ENCODE peak calls at places on chromosomes 13 and 19, in four cellular contexts. One of them, this sample, is unnamed.

GRCh38 chr19:39127812-39128510 is 2.4 kb downstream of the PAK4 start:
- DNase-seq in left ventricle myocardium inferior: no peak
- DNase-seq in suprapubic skin: no peak
- DNase-seq in COR-L47: peak
- DNase-seq in this sample: no peak

GRCh38 chr19:41753936-41754529 is 1.3 kb upstream of the CEACAM6 start:
- DNase-seq in left ventricle myocardium inferior: no peak
- DNase-seq in suprapubic skin: no peak
- DNase-seq in COR-L47: peak
- DNase-seq in this sample: peak

GRCh38 chr19:33876619-33877018 is 79.9 kb downstream of the KCTD15 start:
- DNase-seq in left ventricle myocardium inferior: no peak
- DNase-seq in suprapubic skin: no peak
- DNase-seq in COR-L47: no peak
- DNase-seq in this sample: no peak

GRCh38 chr13:23848019-23848418 is 41.2 kb downstream of the MIPEP start:
- DNase-seq in left ventricle myocardium inferior: no peak
- DNase-seq in suprapubic skin: no peak
- DNase-seq in COR-L47: no peak
- DNase-seq in this sample: no peak

GRCh38 chr19:11451942-11452813 is 16.7 kb downstream of the PRKCSH start:
- DNase-seq in left ventricle myocardium inferior: no peak
- DNase-seq in suprapubic skin: no peak
- DNase-seq in COR-L47: no peak
- DNase-seq in this sample: no peak

GRCh38 chr13:110346661-110347067 is 39.6 kb downstream of the COL4A2 start:
- DNase-seq in left ventricle myocardium inferior: no peak
- DNase-seq in suprapubic skin: no peak
- DNase-seq in COR-L47: peak
- DNase-seq in this sample: no peak

GRCh38 chr13:100440756-100441421 is 147.7 kb downstream of the GGACT start:
- DNase-seq in left ventricle myocardium inferior: no peak
- DNase-seq in suprapubic skin: no peak
- DNase-seq in COR-L47: no peak
- DNase-seq in this sample: no peak

GRCh38 chr13:101661839-101662238 is 209.4 kb downstream of the ITGBL1 start:
- DNase-seq in left ventricle myocardium inferior: no peak
- DNase-seq in suprapubic skin: no peak
- DNase-seq in COR-L47: peak
- DNase-seq in this sample: no peak

GRCh38 chr19:35299523-35300339 is 7.8 kb downstream of the MAG start:
- DNase-seq in left ventricle myocardium inferior: no peak
- DNase-seq in suprapubic skin: peak
- DNase-seq in COR-L47: no peak
- DNase-seq in this sample: no peak

GRCh38 chr13:95676100-95676774 is 702 bp upstream of the DNAJC3 start:
- DNase-seq in left ventricle myocardium inferior: no peak
- DNase-seq in suprapubic skin: no peak
- DNase-seq in COR-L47: peak
- DNase-seq in this sample: no peak

GRCh38 chr19:44694184-44694579 is 4.8 kb upstream of the CEACAM16 start:
- DNase-seq in left ventricle myocardium inferior: no peak
- DNase-seq in suprapubic skin: no peak
- DNase-seq in COR-L47: no peak
- DNase-seq in this sample: no peak

GRCh38 chr19:13366529-13367143 is 139.6 kb downstream of the CACNA1A start:
- DNase-seq in left ventricle myocardium inferior: no peak
- DNase-seq in suprapubic skin: no peak
- DNase-seq in COR-L47: no peak
- DNase-seq in this sample: no peak

GRCh38 chr13:48126944-48127814 is 32.3 kb upstream of the MED4 start:
- DNase-seq in left ventricle myocardium inferior: peak
- DNase-seq in suprapubic skin: no peak
- DNase-seq in COR-L47: peak
- DNase-seq in this sample: peak

GRCh38 chr13:44331912-44332840 is 41.4 kb upstream of the SERP2 start:
- DNase-seq in left ventricle myocardium inferior: peak
- DNase-seq in suprapubic skin: no peak
- DNase-seq in COR-L47: peak
- DNase-seq in this sample: no peak

GRCh38 chr13:60448907-60449510 is 52.0 kb downstream of the TDRD3 start:
- DNase-seq in left ventricle myocardium inferior: no peak
- DNase-seq in suprapubic skin: no peak
- DNase-seq in COR-L47: peak
- DNase-seq in this sample: no peak

GRCh38 chr19:38267780-38268430 is 3.5 kb downstream of the SPINT2 start:
- DNase-seq in left ventricle myocardium inferior: no peak
- DNase-seq in suprapubic skin: no peak
- DNase-seq in COR-L47: no peak
- DNase-seq in this sample: no peak

GRCh38 chr13:21134475-21134874 is 41.9 kb downstream of the SKA3 start:
- DNase-seq in left ventricle myocardium inferior: no peak
- DNase-seq in suprapubic skin: no peak
- DNase-seq in COR-L47: no peak
- DNase-seq in this sample: no peak

GRCh38 chr19:40831502-40832430 is 18.5 kb downstream of the CYP2A6 start:
- DNase-seq in left ventricle myocardium inferior: no peak
- DNase-seq in suprapubic skin: no peak
- DNase-seq in COR-L47: no peak
- DNase-seq in this sample: no peak

GRCh38 chr13:100159584-100159983 is 70.7 kb downstream of the PCCA start:
- DNase-seq in left ventricle myocardium inferior: no peak
- DNase-seq in suprapubic skin: no peak
- DNase-seq in COR-L47: no peak
- DNase-seq in this sample: no peak

GRCh38 chr19:35712529-35712909 is 5.3 kb upstream of the KMT2B start:
- DNase-seq in left ventricle myocardium inferior: no peak
- DNase-seq in suprapubic skin: no peak
- DNase-seq in COR-L47: no peak
- DNase-seq in this sample: no peak

GRCh38 chr19:48768989-48769713 is 13.8 kb downstream of the FGF21 start:
- DNase-seq in left ventricle myocardium inferior: no peak
- DNase-seq in suprapubic skin: no peak
- DNase-seq in COR-L47: no peak
- DNase-seq in this sample: no peak

GRCh38 chr13:71979616-71980015 is 112.6 kb upstream of the DACH1 start:
- DNase-seq in left ventricle myocardium inferior: no peak
- DNase-seq in suprapubic skin: no peak
- DNase-seq in COR-L47: peak
- DNase-seq in this sample: no peak

GRCh38 chr19:18158471-18158870 is 5.5 kb downstream of the PIK3R2 start:
- DNase-seq in left ventricle myocardium inferior: no peak
- DNase-seq in suprapubic skin: no peak
- DNase-seq in COR-L47: no peak
- DNase-seq in this sample: no peak

GRCh38 chr13:73703606-73704005 is 430.6 kb downstream of the KLF12 start:
- DNase-seq in left ventricle myocardium inferior: no peak
- DNase-seq in suprapubic skin: no peak
- DNase-seq in COR-L47: no peak
- DNase-seq in this sample: no peak

GRCh38 chr13:108200781-108201398 is 14.4 kb downstream of the LIG4 start:
- DNase-seq in left ventricle myocardium inferior: no peak
- DNase-seq in suprapubic skin: no peak
- DNase-seq in COR-L47: no peak
- DNase-seq in this sample: no peak

GRCh38 chr13:76216729-76217128 is 580.6 kb downstream of the LMO7 start:
- DNase-seq in left ventricle myocardium inferior: no peak
- DNase-seq in suprapubic skin: no peak
- DNase-seq in COR-L47: no peak
- DNase-seq in this sample: no peak

GRCh38 chr19:38358071-38358470 is 16.3 kb upstream of the PSMD8 start:
- DNase-seq in left ventricle myocardium inferior: no peak
- DNase-seq in suprapubic skin: no peak
- DNase-seq in COR-L47: no peak
- DNase-seq in this sample: no peak

GRCh38 chr19:49497047-49497789 is 984 bp downstream of the RPS11 start:
- DNase-seq in left ventricle myocardium inferior: peak
- DNase-seq in suprapubic skin: peak
- DNase-seq in COR-L47: peak
- DNase-seq in this sample: peak

GRCh38 chr19:51027126-51027806 is 850 bp upstream of the KLK11 start:
- DNase-seq in left ventricle myocardium inferior: no peak
- DNase-seq in suprapubic skin: peak
- DNase-seq in COR-L47: no peak
- DNase-seq in this sample: no peak

GRCh38 chr19:8224394-8225145 is 15.4 kb downstream of the CERS4 start:
- DNase-seq in left ventricle myocardium inferior: peak
- DNase-seq in suprapubic skin: peak
- DNase-seq in COR-L47: no peak
- DNase-seq in this sample: no peak

GRCh38 chr19:51093066-51093465 is 10.4 kb upstream of the KLK14 start:
- DNase-seq in left ventricle myocardium inferior: no peak
- DNase-seq in suprapubic skin: no peak
- DNase-seq in COR-L47: no peak
- DNase-seq in this sample: no peak

GRCh38 chr19:46232468-46232867 is 2.9 kb downstream of the IGFL1 start:
- DNase-seq in left ventricle myocardium inferior: no peak
- DNase-seq in suprapubic skin: no peak
- DNase-seq in COR-L47: no peak
- DNase-seq in this sample: no peak

GRCh38 chr19:57613941-57614743 is at the start of gene ZNF134:
- DNase-seq in left ventricle myocardium inferior: peak
- DNase-seq in suprapubic skin: peak
- DNase-seq in COR-L47: peak
- DNase-seq in this sample: peak

GRCh38 chr19:10289836-10290438 is at the start of gene ICAM5:
- DNase-seq in left ventricle myocardium inferior: no peak
- DNase-seq in suprapubic skin: no peak
- DNase-seq in COR-L47: peak
- DNase-seq in this sample: no peak

GRCh38 chr19:52296773-52297600 is at the start of gene ZNF480:
- DNase-seq in left ventricle myocardium inferior: peak
- DNase-seq in suprapubic skin: peak
- DNase-seq in COR-L47: peak
- DNase-seq in this sample: peak

GRCh38 chr19:41309225-41310030 is 544 bp upstream of the CCDC97 start:
- DNase-seq in left ventricle myocardium inferior: no peak
- DNase-seq in suprapubic skin: no peak
- DNase-seq in COR-L47: no peak
- DNase-seq in this sample: no peak

This sample was measured in activated T-cell treated with anti-CD3 and anti-CD28 coated beads for 1 hour.